ENCODE peak calls at places on chromosomes 4 and X, in seven cellular contexts. Z is foreskin fibroblast, M is ascending aorta, W is lower leg skin, N is D721Med, C is fibroblast of the aortic adventitia, B is left ventricle myocardium inferior. X is an unnamed sample.

GRCh38 chr4:33073811-33074210 is 2353.6 kb downstream of the PCDH7 start:
- DNase-seq in Z (peak), M (no peak), W (no peak), N (no peak), C (peak), B (no peak), X (no peak)

GRCh38 chr4:126799971-126800722 is 832.6 kb upstream of the INTU start:
- DNase-seq in Z (peak), M (no peak), W (no peak), N (no peak), C (peak), B (no peak), X (no peak)

GRCh38 chrX:148593987-148594386 is 93.6 kb downstream of the AFF2 start:
- DNase-seq in Z (no peak), M (no peak), W (no peak), N (no peak), C (no peak), B (no peak), X (no peak)

GRCh38 chr4:47839259-47839658 is 1.4 kb upstream of the CORIN start:
- DNase-seq in Z (no peak), M (no peak), W (peak), N (no peak), C (peak), B (no peak), X (peak)

GRCh38 chr4:163092093-163092492 is 74.6 kb downstream of the NAF1 start:
- DNase-seq in Z (no peak), M (no peak), W (no peak), N (no peak), C (no peak), B (no peak), X (no peak)

GRCh38 chr4:37477126-37477525 is 209.1 kb downstream of the RELL1 start:
- DNase-seq in Z (no peak), M (no peak), W (no peak), N (no peak), C (no peak), B (no peak), X (no peak)

GRCh38 chrX:155745792-155746191 is 133.0 kb upstream of the TMLHE start:
- DNase-seq in Z (no peak), M (peak), W (no peak), N (no peak), C (peak), B (no peak), X (no peak)

GRCh38 chr4:173827707-173828106 is 297.7 kb upstream of the HAND2 start:
- DNase-seq in Z (no peak), M (no peak), W (no peak), N (no peak), C (no peak), B (no peak), X (no peak)

GRCh38 chrX:68998716-68999115 is 166.5 kb downstream of the PJA1 start:
- DNase-seq in Z (no peak), M (no peak), W (no peak), N (no peak), C (no peak), B (no peak), X (no peak)

GRCh38 chrX:125205084-125205917 is 114.4 kb upstream of the TEX13C start:
- DNase-seq in Z (no peak), M (peak), W (peak), N (no peak), C (no peak), B (peak), X (peak)

GRCh38 chrX:135890087-135890585 is 3.1 kb downstream of the CT45A10 start:
- DNase-seq in Z (no peak), M (no peak), W (no peak), N (no peak), C (no peak), B (no peak), X (no peak)

GRCh38 chrX:135892781-135893180 is 463 bp downstream of the CT45A10 start:
- DNase-seq in Z (no peak), M (no peak), W (no peak), N (no peak), C (no peak), B (no peak), X (no peak)

GRCh38 chrX:135893294-135893817 is at the start of the genes CT45A10 and SAGE1:
- DNase-seq in Z (no peak), M (no peak), W (no peak), N (no peak), C (no peak), B (no peak), X (no peak)
- TF ChIP-seq CTCF in Z (no peak), M (no peak), W (no peak), N (no peak), C (no peak), B (no peak), X (no peak)

GRCh38 chrX:91108761-91109160 is 325.9 kb upstream of the PABPC5 start:
- DNase-seq in Z (no peak), M (no peak), W (no peak), N (no peak), C (no peak), B (no peak), X (no peak)
- TF ChIP-seq CTCF in Z (no peak), M (no peak), W (no peak), N (no peak), C (no peak), B (no peak), X (no peak)

GRCh38 chrX:18899796-18900380 is 84.0 kb downstream of the PHKA2 start:
- DNase-seq in Z (peak), M (no peak), W (no peak), N (peak), C (peak), B (no peak), X (peak)
- TF ChIP-seq CTCF in Z (no peak), M (no peak), W (no peak), N (peak), C (no peak), B (peak), X (peak)

DNA sequence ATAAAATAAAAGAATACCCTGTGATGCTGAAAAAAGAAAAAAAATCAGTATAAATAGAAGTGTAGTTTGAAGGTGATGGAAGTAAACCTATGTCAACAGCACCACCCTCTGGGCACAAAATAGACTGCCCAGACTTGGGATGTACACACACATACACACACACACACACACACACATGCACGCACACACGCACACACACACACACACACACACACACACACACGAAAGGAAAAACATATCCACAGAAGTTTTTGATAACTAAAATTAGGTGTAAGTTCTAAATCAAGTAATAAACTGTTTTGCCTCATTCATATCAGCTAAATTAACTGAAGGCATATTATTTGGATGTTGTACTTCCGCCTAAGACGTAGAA is 40.5 kb downstream of the ANXA5 start:
- DNase-seq in Z (peak), M (peak), W (peak), N (no peak), C (peak), B (peak), X (peak)
- TF ChIP-seq CTCF in Z (peak), M (no peak), W (no peak), N (peak), C (peak), B (peak), X (peak)

GRCh38 chrX:20285513-20285912 is 18.8 kb upstream of the RPS6KA3 start:
- DNase-seq in Z (no peak), M (no peak), W (no peak), N (no peak), C (peak), B (no peak), X (no peak)
- TF ChIP-seq CTCF in Z (no peak), M (no peak), W (no peak), N (no peak), C (no peak), B (no peak), X (no peak)

DNA sequence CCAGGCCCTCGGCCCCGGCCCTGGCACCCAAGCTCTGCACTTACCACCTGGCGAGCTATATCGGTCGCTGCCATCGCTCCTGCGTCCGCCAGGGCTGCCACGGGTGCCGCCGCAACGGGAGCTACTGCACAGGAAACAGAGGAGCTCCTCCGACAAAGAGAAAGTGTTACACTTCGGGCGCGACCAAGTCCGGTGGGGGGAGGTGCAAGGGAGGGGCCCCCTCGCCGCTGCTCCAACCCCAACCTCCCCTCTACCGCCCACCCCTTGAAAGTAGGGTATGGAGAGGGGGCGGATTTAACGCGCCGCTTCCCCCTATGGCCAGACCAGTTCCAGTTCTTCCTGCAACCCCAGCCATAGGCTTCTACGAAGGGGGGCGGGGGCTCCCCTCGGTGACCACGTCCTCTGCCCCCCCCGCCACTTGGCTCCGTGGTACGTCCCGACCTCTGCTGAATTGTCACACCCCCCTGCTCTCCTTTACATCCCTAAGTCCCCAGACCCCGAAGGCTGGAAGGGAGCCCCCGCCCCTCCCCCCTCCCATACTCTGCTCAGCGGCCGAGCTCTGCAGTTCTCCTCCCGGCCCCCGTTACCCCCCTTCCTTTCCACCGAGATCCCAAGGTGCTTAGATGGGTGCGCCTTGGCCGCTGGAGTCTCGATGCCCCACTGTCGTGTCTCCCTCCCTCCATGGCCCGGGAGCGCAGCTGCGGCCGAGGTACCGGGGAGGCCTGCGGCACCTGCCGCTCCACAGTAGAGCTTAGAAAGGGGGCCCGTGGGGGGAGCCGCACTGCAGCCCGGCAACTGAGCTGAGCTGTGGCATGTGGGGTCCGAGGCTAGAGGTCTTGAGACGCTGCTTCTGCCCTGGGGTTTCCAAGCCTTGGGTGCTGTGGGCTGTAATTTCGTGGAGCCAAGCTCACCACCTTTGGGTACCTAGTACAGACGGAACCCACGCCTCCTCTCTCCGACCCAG is at the start of gene SEPTIN6:
- DNase-seq in Z (peak), M (peak), W (peak), N (peak), C (peak), B (peak), X (peak)
- TF ChIP-seq CTCF in Z (no peak), M (no peak), W (no peak), N (no peak), C (no peak), B (peak), X (no peak)